ENCODE peak calls at places on chromosomes 13 and 19, in five cellular contexts. One of them, this sample, is unnamed.

GRCh38 chr13:82758056-82758455 is 1124.2 kb downstream of the SLITRK1 start:
- DNase-seq in transverse colon: no peak
- DNase-seq in breast epithelium: no peak
- DNase-seq in heart left ventricle: no peak
- DNase-seq in body of pancreas: no peak
- DNase-seq in this sample: no peak

GRCh38 chr13:37201081-37201480 is 95.6 kb upstream of the CSNK1A1L start:
- DNase-seq in transverse colon: no peak
- DNase-seq in breast epithelium: no peak
- DNase-seq in heart left ventricle: no peak
- DNase-seq in body of pancreas: no peak
- DNase-seq in this sample: no peak

GRCh38 chr13:51192348-51192747 is 29.9 kb upstream of the FAM124A start:
- DNase-seq in transverse colon: no peak
- DNase-seq in breast epithelium: no peak
- DNase-seq in heart left ventricle: no peak
- DNase-seq in body of pancreas: no peak
- DNase-seq in this sample: no peak

GRCh38 chr13:75870397-75870801 is 234.3 kb downstream of the LMO7 start:
- DNase-seq in transverse colon: no peak
- DNase-seq in breast epithelium: no peak
- DNase-seq in heart left ventricle: no peak
- DNase-seq in body of pancreas: no peak
- DNase-seq in this sample: no peak

GRCh38 chr19:39128511-39129079 is 3.0 kb downstream of the PAK4 start:
- DNase-seq in transverse colon: peak
- DNase-seq in breast epithelium: no peak
- DNase-seq in heart left ventricle: no peak
- DNase-seq in body of pancreas: no peak
- DNase-seq in this sample: no peak

GRCh38 chr13:65638572-65639168 is 1591.5 kb downstream of the PCDH9 start:
- DNase-seq in transverse colon: no peak
- DNase-seq in breast epithelium: no peak
- DNase-seq in heart left ventricle: no peak
- DNase-seq in body of pancreas: no peak
- DNase-seq in this sample: no peak

GRCh38 chr19:39413903-39414608 is 1.6 kb downstream of the PLEKHG2 start:
- DNase-seq in transverse colon: peak
- DNase-seq in breast epithelium: no peak
- DNase-seq in heart left ventricle: no peak
- DNase-seq in body of pancreas: no peak
- DNase-seq in this sample: peak

GRCh38 chr19:16062789-16063188 is 13.5 kb upstream of the TPM4 start:
- DNase-seq in transverse colon: peak
- DNase-seq in breast epithelium: no peak
- DNase-seq in heart left ventricle: peak
- DNase-seq in body of pancreas: peak
- DNase-seq in this sample: peak

GRCh38 chr13:48985751-48986150 is 10.0 kb downstream of the FNDC3A start:
- DNase-seq in transverse colon: no peak
- DNase-seq in breast epithelium: no peak
- DNase-seq in heart left ventricle: no peak
- DNase-seq in body of pancreas: no peak
- DNase-seq in this sample: no peak

GRCh38 chr13:111984349-111984748 is 82.6 kb upstream of the SOX1 start:
- DNase-seq in transverse colon: no peak
- DNase-seq in breast epithelium: no peak
- DNase-seq in heart left ventricle: no peak
- DNase-seq in body of pancreas: no peak
- DNase-seq in this sample: no peak

GRCh38 chr13:73451120-73452029 is 392.6 kb downstream of the KLF5 start:
- DNase-seq in transverse colon: peak
- DNase-seq in breast epithelium: no peak
- DNase-seq in heart left ventricle: no peak
- DNase-seq in body of pancreas: no peak
- DNase-seq in this sample: no peak

GRCh38 chr19:7931221-7932061 is 5.5 kb upstream of the CTXN1 start:
- DNase-seq in transverse colon: no peak
- DNase-seq in breast epithelium: no peak
- DNase-seq in heart left ventricle: no peak
- DNase-seq in body of pancreas: no peak
- DNase-seq in this sample: no peak

GRCh38 chr13:99031725-99032298 is 53.9 kb upstream of the DOCK9 start:
- DNase-seq in transverse colon: no peak
- DNase-seq in breast epithelium: no peak
- DNase-seq in heart left ventricle: no peak
- DNase-seq in body of pancreas: no peak
- DNase-seq in this sample: no peak

GRCh38 chr13:44278164-44278563 is 95.5 kb upstream of the SERP2 start:
- DNase-seq in transverse colon: no peak
- DNase-seq in breast epithelium: no peak
- DNase-seq in heart left ventricle: no peak
- DNase-seq in body of pancreas: no peak
- DNase-seq in this sample: no peak

GRCh38 chr13:51520524-51520923 is 63.7 kb upstream of the WDFY2 start:
- DNase-seq in transverse colon: no peak
- DNase-seq in breast epithelium: no peak
- DNase-seq in heart left ventricle: no peak
- DNase-seq in body of pancreas: no peak
- DNase-seq in this sample: no peak

GRCh38 chr19:55552620-55553019 is 7.3 kb upstream of the SBK3 start:
- DNase-seq in transverse colon: no peak
- DNase-seq in breast epithelium: no peak
- DNase-seq in heart left ventricle: peak
- DNase-seq in body of pancreas: no peak
- DNase-seq in this sample: no peak

GRCh38 chr13:75787249-75787940 is 151.3 kb downstream of the LMO7 start:
- DNase-seq in transverse colon: no peak
- DNase-seq in breast epithelium: no peak
- DNase-seq in heart left ventricle: no peak
- DNase-seq in body of pancreas: no peak
- DNase-seq in this sample: no peak

GRCh38 chr19:52735734-52736133 is 890 bp upstream of the ZNF611 start:
- DNase-seq in transverse colon: peak
- DNase-seq in breast epithelium: peak
- DNase-seq in heart left ventricle: peak
- DNase-seq in body of pancreas: peak
- DNase-seq in this sample: no peak

GRCh38 chr19:51259348-51260245 is 8.7 kb downstream of the SIGLECL1 start:
- DNase-seq in transverse colon: no peak
- DNase-seq in breast epithelium: no peak
- DNase-seq in heart left ventricle: no peak
- DNase-seq in body of pancreas: peak
- DNase-seq in this sample: no peak

GRCh38 chr13:105329359-105329758 is 1206.1 kb downstream of the EFNB2 start:
- DNase-seq in transverse colon: no peak
- DNase-seq in breast epithelium: no peak
- DNase-seq in heart left ventricle: no peak
- DNase-seq in body of pancreas: no peak
- DNase-seq in this sample: no peak

GRCh38 chr19:15508035-15508710 is at the start of gene CYP4F22:
- DNase-seq in transverse colon: no peak
- DNase-seq in breast epithelium: no peak
- DNase-seq in heart left ventricle: no peak
- DNase-seq in body of pancreas: no peak
- DNase-seq in this sample: no peak

GRCh38 chr19:384801-385169 is 24.2 kb downstream of the C2CD4C start:
- DNase-seq in transverse colon: no peak
- DNase-seq in breast epithelium: peak
- DNase-seq in heart left ventricle: peak
- DNase-seq in body of pancreas: no peak
- DNase-seq in this sample: no peak

GRCh38 chr13:105611424-105611823 is 924.0 kb downstream of the EFNB2 start:
- DNase-seq in transverse colon: no peak
- DNase-seq in breast epithelium: no peak
- DNase-seq in heart left ventricle: no peak
- DNase-seq in body of pancreas: no peak
- DNase-seq in this sample: no peak

GRCh38 chr13:98629055-98629454 is 52.1 kb upstream of the STK24 start:
- DNase-seq in transverse colon: no peak
- DNase-seq in breast epithelium: no peak
- DNase-seq in heart left ventricle: no peak
- DNase-seq in body of pancreas: peak
- DNase-seq in this sample: no peak

GRCh38 chr19:53101518-53101917 is 1.7 kb downstream of the ZNF160 start:
- DNase-seq in transverse colon: no peak
- DNase-seq in breast epithelium: no peak
- DNase-seq in heart left ventricle: no peak
- DNase-seq in body of pancreas: no peak
- DNase-seq in this sample: no peak

GRCh38 chr13:40402931-40403412 is 263.5 kb downstream of the FOXO1 start:
- DNase-seq in transverse colon: no peak
- DNase-seq in breast epithelium: no peak
- DNase-seq in heart left ventricle: no peak
- DNase-seq in body of pancreas: no peak
- DNase-seq in this sample: no peak

GRCh38 chr13:73940098-73940497 is 194.1 kb downstream of the KLF12 start:
- DNase-seq in transverse colon: no peak
- DNase-seq in breast epithelium: no peak
- DNase-seq in heart left ventricle: no peak
- DNase-seq in body of pancreas: no peak
- DNase-seq in this sample: no peak

GRCh38 chr13:31824705-31825512 is 85.6 kb downstream of the RXFP2 start:
- DNase-seq in transverse colon: no peak
- DNase-seq in breast epithelium: no peak
- DNase-seq in heart left ventricle: no peak
- DNase-seq in body of pancreas: no peak
- DNase-seq in this sample: no peak

GRCh38 chr13:46831588-46832194 is 34.7 kb upstream of the ESD start:
- DNase-seq in transverse colon: peak
- DNase-seq in breast epithelium: no peak
- DNase-seq in heart left ventricle: no peak
- DNase-seq in body of pancreas: peak
- DNase-seq in this sample: no peak

GRCh38 chr19:1361601-1362384 is 21.9 kb upstream of the NDUFS7 start:
- DNase-seq in transverse colon: no peak
- DNase-seq in breast epithelium: no peak
- DNase-seq in heart left ventricle: no peak
- DNase-seq in body of pancreas: no peak
- DNase-seq in this sample: no peak

GRCh38 chr13:83077499-83077898 is 804.8 kb downstream of the SLITRK1 start:
- DNase-seq in transverse colon: no peak
- DNase-seq in breast epithelium: no peak
- DNase-seq in heart left ventricle: no peak
- DNase-seq in body of pancreas: no peak
- DNase-seq in this sample: no peak

GRCh38 chr13:73578251-73578875 is 519.6 kb downstream of the KLF5 start:
- DNase-seq in transverse colon: no peak
- DNase-seq in breast epithelium: no peak
- DNase-seq in heart left ventricle: no peak
- DNase-seq in body of pancreas: no peak
- DNase-seq in this sample: no peak

GRCh38 chr19:917323-918151 is at the start of gene KISS1R:
- DNase-seq in transverse colon: no peak
- DNase-seq in breast epithelium: no peak
- DNase-seq in heart left ventricle: no peak
- DNase-seq in body of pancreas: peak
- DNase-seq in this sample: no peak

GRCh38 chr19:43425567-43426392 is 11.1 kb downstream of the TEX101 start:
- DNase-seq in transverse colon: peak
- DNase-seq in breast epithelium: peak
- DNase-seq in heart left ventricle: no peak
- DNase-seq in body of pancreas: peak
- DNase-seq in this sample: no peak

GRCh38 chr13:38849316-38849715 is 141.3 kb downstream of the STOML3 start:
- DNase-seq in transverse colon: no peak
- DNase-seq in breast epithelium: no peak
- DNase-seq in heart left ventricle: no peak
- DNase-seq in body of pancreas: no peak
- DNase-seq in this sample: no peak

GRCh38 chr13:84131249-84131648 is 249.0 kb upstream of the SLITRK1 start:
- DNase-seq in transverse colon: no peak
- DNase-seq in breast epithelium: no peak
- DNase-seq in heart left ventricle: no peak
- DNase-seq in body of pancreas: no peak
- DNase-seq in this sample: no peak
- H3K4me3 ChIP-seq in transverse colon: no peak
- H3K4me3 ChIP-seq in breast epithelium: no peak
- H3K4me3 ChIP-seq in heart left ventricle: no peak
- H3K4me3 ChIP-seq in body of pancreas: no peak
- H3K4me3 ChIP-seq in this sample: no peak

DNA sequence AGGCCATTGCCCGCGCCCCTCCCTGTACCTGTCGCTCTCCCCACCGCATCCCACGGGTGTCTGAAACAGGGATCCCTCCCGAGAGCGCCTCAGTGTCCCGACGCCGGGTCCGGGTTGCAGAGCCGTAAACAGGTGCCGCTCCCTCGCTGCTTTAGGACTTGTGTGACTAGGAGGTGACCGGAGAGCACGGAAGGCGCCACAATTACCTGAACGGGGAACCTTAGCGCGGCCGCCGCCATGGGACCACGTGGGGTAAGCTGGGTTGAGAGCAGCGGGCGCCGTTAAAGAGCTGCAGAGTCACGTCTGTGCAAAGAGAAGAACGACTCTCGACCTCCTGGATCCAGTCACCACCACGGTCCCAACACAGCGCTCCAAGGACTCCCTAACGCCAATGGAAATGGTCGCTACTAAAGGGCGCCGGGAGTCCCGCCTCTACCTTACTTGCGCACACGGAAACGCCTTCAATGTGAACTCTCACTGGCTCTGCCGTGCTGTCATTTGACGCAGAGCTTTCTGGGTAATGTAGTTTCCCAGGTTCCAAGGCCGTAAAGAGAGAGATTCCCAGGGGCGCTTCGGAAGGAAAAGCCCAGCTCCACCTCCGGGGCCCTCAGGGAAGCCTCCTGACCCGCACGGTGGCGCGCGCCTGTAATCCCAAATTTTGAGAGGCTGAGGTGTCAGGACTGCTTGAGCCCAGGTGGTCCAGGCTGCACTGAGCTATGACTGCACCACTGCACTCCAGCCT is at the start of gene ZNF552:
- DNase-seq in transverse colon: peak
- DNase-seq in breast epithelium: peak
- DNase-seq in heart left ventricle: peak
- DNase-seq in body of pancreas: peak
- DNase-seq in this sample: peak
- TF ChIP-seq POLR2A in transverse colon: peak
- TF ChIP-seq POLR2A in breast epithelium: no peak
- TF ChIP-seq POLR2A in heart left ventricle: peak
- TF ChIP-seq POLR2A in body of pancreas: peak
- TF ChIP-seq POLR2A in this sample: peak

DNA sequence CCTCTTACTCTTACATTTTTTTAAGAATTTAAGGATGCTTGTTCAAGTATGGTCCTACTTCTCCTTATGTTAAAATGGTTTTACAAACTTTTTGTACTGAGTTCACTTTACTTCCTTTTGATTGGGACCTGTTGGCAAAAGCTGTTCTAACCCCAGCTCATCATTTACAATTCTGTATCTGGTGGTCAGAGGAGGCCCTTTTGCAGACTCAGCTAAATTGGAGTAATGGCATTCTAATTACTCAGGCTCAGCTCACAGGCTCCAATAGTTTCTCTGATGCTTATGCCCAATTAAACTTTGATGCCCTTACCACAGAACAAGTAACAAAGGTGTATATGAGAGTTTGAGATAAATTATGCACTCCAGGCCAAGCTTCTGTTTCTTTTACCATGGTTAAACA is 1632.0 kb downstream of the UQCRFS1 start:
- DNase-seq in transverse colon: no peak
- DNase-seq in breast epithelium: no peak
- DNase-seq in heart left ventricle: no peak
- DNase-seq in body of pancreas: no peak
- DNase-seq in this sample: no peak
- H3K27ac ChIP-seq in transverse colon: no peak
- H3K27ac ChIP-seq in breast epithelium: no peak
- H3K27ac ChIP-seq in heart left ventricle: no peak
- H3K27ac ChIP-seq in body of pancreas: no peak
- H3K27ac ChIP-seq in this sample: no peak

GRCh38 chr19:49767967-49768581 is 1.3 kb downstream of the AP2A1 start:
- DNase-seq in transverse colon: no peak
- DNase-seq in breast epithelium: no peak
- DNase-seq in heart left ventricle: no peak
- DNase-seq in body of pancreas: no peak
- DNase-seq in this sample: no peak
- H3K4me3 ChIP-seq in transverse colon: peak
- H3K4me3 ChIP-seq in breast epithelium: peak
- H3K4me3 ChIP-seq in heart left ventricle: peak
- H3K4me3 ChIP-seq in body of pancreas: peak
- H3K4me3 ChIP-seq in this sample: peak

This sample was measured in suprapubic skin.